ENCODE peak calls at places on chromosomes 4 and X, in four cellular contexts. One of them, this sample, is unnamed.

GRCh38 chr4:103773691-103774231 is 54.0 kb upstream of the TACR3 start:
- DNase-seq in HepG2: no peak
- DNase-seq in WTC11: no peak
- DNase-seq in K562: no peak
- DNase-seq in this sample: no peak

GRCh38 chr4:152999376-153000067 is 63.4 kb downstream of the FHDC1 start:
- DNase-seq in HepG2: no peak
- DNase-seq in WTC11: no peak
- DNase-seq in K562: no peak
- DNase-seq in this sample: no peak

GRCh38 chrX:2595258-2595657 is 94.5 kb upstream of the DHRSX start:
- DNase-seq in HepG2: no peak
- DNase-seq in WTC11: no peak
- DNase-seq in K562: no peak
- DNase-seq in this sample: no peak

GRCh38 chr4:78647272-78647671 is 95.7 kb downstream of the ANXA3 start:
- DNase-seq in HepG2: no peak
- DNase-seq in WTC11: no peak
- DNase-seq in K562: no peak
- DNase-seq in this sample: no peak

GRCh38 chr4:187307131-187307530 is 583.5 kb upstream of the FAT1 start:
- DNase-seq in HepG2: no peak
- DNase-seq in WTC11: no peak
- DNase-seq in K562: no peak
- DNase-seq in this sample: no peak

GRCh38 chr4:69531251-69531650 is 35.5 kb upstream of the UGT2B4 start:
- DNase-seq in HepG2: no peak
- DNase-seq in WTC11: no peak
- DNase-seq in K562: no peak
- DNase-seq in this sample: no peak

GRCh38 chr4:2009651-2010233 is 968 bp upstream of the NELFA start:
- DNase-seq in HepG2: peak
- DNase-seq in WTC11: peak
- DNase-seq in K562: peak
- DNase-seq in this sample: no peak

GRCh38 chr4:165875446-165875845 is 2.4 kb downstream of the TLL1 start:
- DNase-seq in HepG2: no peak
- DNase-seq in WTC11: no peak
- DNase-seq in K562: no peak
- DNase-seq in this sample: no peak

GRCh38 chr4:16240300-16240699 is 14.0 kb upstream of the TAPT1 start:
- DNase-seq in HepG2: no peak
- DNase-seq in WTC11: no peak
- DNase-seq in K562: no peak
- DNase-seq in this sample: no peak

GRCh38 chr4:40995850-40996249 is 218.5 kb downstream of the APBB2 start:
- DNase-seq in HepG2: no peak
- DNase-seq in WTC11: no peak
- DNase-seq in K562: no peak
- DNase-seq in this sample: no peak

GRCh38 chr4:10664408-10664807 is 20.2 kb downstream of the CLNK start:
- DNase-seq in HepG2: no peak
- DNase-seq in WTC11: no peak
- DNase-seq in K562: no peak
- DNase-seq in this sample: no peak

GRCh38 chr4:164918956-164919355 is 42.0 kb downstream of the APELA start:
- DNase-seq in HepG2: no peak
- DNase-seq in WTC11: no peak
- DNase-seq in K562: no peak
- DNase-seq in this sample: no peak

GRCh38 chr4:72094054-72094780 is 62.4 kb downstream of the NPFFR2 start:
- DNase-seq in HepG2: no peak
- DNase-seq in WTC11: no peak
- DNase-seq in K562: no peak
- DNase-seq in this sample: no peak

GRCh38 chr4:55733874-55734437 is 85.6 kb upstream of the EXOC1L start:
- DNase-seq in HepG2: peak
- DNase-seq in WTC11: no peak
- DNase-seq in K562: peak
- DNase-seq in this sample: no peak

GRCh38 chrX:46770817-46771163 is 11.9 kb upstream of the SLC9A7 start:
- DNase-seq in HepG2: no peak
- DNase-seq in WTC11: no peak
- DNase-seq in K562: no peak
- DNase-seq in this sample: no peak

GRCh38 chr4:19259920-19260319 is 991.8 kb upstream of the SLIT2 start:
- DNase-seq in HepG2: no peak
- DNase-seq in WTC11: no peak
- DNase-seq in K562: no peak
- DNase-seq in this sample: no peak

GRCh38 chrX:82589410-82589809 is 918.7 kb upstream of the POU3F4 start:
- DNase-seq in HepG2: no peak
- DNase-seq in WTC11: no peak
- DNase-seq in K562: no peak
- DNase-seq in this sample: no peak

GRCh38 chr4:55762815-55763214 is 56.8 kb upstream of the EXOC1L start:
- DNase-seq in HepG2: no peak
- DNase-seq in WTC11: no peak
- DNase-seq in K562: no peak
- DNase-seq in this sample: no peak

GRCh38 chr4:12041828-12042227 is 613.1 kb upstream of the HS3ST1 start:
- DNase-seq in HepG2: no peak
- DNase-seq in WTC11: peak
- DNase-seq in K562: peak
- DNase-seq in this sample: no peak

GRCh38 chr4:123699823-123700822 is 303.5 kb downstream of the SPRY1 start:
- DNase-seq in HepG2: peak
- DNase-seq in WTC11: no peak
- DNase-seq in K562: no peak
- DNase-seq in this sample: no peak

GRCh38 chr4:89653012-89653411 is 183.9 kb downstream of the SNCA start:
- DNase-seq in HepG2: no peak
- DNase-seq in WTC11: no peak
- DNase-seq in K562: no peak
- DNase-seq in this sample: no peak

DNA sequence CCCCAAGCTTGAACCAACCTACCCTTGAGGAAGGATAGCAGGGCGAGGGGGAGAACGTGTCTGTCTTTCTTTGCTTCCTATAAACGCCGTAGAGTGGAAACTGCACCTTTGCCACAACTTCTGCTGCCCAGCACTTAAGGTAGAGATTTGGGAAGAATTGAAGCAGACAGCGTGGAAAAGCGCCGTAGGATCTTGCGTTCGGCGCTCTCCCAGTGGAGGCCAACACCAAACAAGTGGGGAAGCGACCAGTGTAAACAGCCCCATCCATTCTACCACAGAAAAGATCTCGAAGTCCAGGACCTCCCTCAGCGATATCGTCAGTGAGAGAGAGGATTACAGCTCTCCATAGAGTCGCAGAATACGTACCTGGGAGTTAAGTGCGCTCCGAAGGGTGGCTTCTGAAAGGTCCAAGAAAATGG is 3.9 kb upstream of the NKX6-1 start:
- DNase-seq in HepG2: no peak
- DNase-seq in WTC11: no peak
- DNase-seq in K562: no peak
- DNase-seq in this sample: no peak
- TF ChIP-seq ETV6 in HepG2: no peak
- TF ChIP-seq ETV6 in WTC11: no peak
- TF ChIP-seq ETV6 in K562: no peak
- TF ChIP-seq ETV6 in this sample: no peak

GRCh38 chrX:24248042-24248441 is 65.8 kb downstream of the SUPT20HL2 start:
- DNase-seq in HepG2: no peak
- DNase-seq in WTC11: no peak
- DNase-seq in K562: no peak
- DNase-seq in this sample: no peak

GRCh38 chrX:24257011-24257410 is 56.9 kb downstream of the SUPT20HL2 start:
- DNase-seq in HepG2: no peak
- DNase-seq in WTC11: no peak
- DNase-seq in K562: no peak
- DNase-seq in this sample: no peak

GRCh38 chrX:24253469-24253868 is 60.4 kb downstream of the SUPT20HL2 start:
- DNase-seq in HepG2: no peak
- DNase-seq in WTC11: no peak
- DNase-seq in K562: no peak
- DNase-seq in this sample: no peak

DNA sequence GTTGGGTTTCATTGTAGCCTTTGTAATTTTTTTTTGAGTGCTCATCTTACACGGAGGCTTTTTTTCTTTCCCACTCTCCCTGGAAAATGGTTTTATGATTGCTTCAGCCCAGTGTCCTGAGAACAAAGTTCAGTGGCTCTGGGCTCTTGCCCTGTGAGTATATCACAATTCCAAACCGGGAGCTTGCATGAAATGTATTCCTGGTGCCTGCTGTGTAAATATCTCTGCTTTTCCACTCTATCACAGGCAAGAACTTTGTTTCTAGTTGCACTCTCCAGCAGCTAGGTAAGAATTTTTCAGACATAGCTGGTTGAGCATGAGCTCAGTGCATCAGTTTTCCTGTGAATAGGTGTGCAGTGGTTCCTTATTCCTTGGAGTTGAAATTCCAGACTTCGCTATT is 60.8 kb downstream of the SUPT20HL2 start:
- DNase-seq in HepG2: peak
- DNase-seq in WTC11: no peak
- DNase-seq in K562: no peak
- DNase-seq in this sample: no peak
- TF ChIP-seq ETV6 in HepG2: no peak
- TF ChIP-seq ETV6 in WTC11: no peak
- TF ChIP-seq ETV6 in K562: no peak
- TF ChIP-seq ETV6 in this sample: no peak

DNA sequence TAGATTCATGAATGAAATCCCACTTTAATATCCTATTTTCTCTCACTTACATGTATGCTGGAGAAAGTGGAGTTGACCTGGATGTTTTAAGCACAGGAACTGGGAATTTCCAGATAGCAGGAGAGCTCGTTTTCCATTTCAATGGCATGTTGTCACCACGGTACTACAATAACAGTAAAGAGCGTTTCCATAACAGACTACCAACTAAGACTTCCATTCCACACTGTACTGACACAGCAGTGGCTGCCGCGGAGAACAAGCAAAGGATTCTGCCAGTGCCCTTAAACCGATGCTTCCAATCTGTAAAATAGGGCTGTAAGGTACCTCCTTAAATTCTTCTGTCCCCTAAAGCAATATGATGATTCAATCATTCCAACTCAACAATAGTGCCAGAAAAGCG is 143.9 kb downstream of the KLHL13 start:
- DNase-seq in HepG2: no peak
- DNase-seq in WTC11: peak
- DNase-seq in K562: no peak
- DNase-seq in this sample: no peak
- TF ChIP-seq ETV6 in HepG2: no peak
- TF ChIP-seq ETV6 in WTC11: no peak
- TF ChIP-seq ETV6 in K562: no peak
- TF ChIP-seq ETV6 in this sample: no peak

DNA sequence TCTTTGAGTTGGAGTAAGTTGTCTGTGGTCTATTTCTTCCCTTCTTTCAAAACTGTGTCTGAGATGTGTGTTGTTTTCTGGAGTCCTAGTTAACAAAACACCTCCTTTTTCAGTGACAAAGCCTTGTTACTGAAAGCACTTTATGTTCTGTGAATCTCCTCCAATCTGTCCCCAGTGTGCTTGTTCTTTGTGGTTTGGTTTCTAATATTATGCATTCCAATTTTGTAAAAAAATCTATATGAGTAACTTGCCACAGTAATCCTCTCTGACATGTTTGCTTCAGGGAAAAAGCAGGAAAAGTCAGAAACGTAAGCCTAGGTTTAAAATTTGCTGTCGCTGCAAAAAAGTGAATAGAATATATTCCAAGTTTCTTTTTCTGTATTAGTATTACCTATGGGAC is 12.4 kb downstream of the PRRG1 start:
- DNase-seq in HepG2: no peak
- DNase-seq in WTC11: no peak
- DNase-seq in K562: no peak
- DNase-seq in this sample: no peak
- TF ChIP-seq ETV6 in HepG2: no peak
- TF ChIP-seq ETV6 in WTC11: no peak
- TF ChIP-seq ETV6 in K562: no peak
- TF ChIP-seq ETV6 in this sample: no peak

GRCh38 chr4:48428926-48429325 is 54.2 kb upstream of the SLC10A4 start:
- DNase-seq in HepG2: no peak
- DNase-seq in WTC11: no peak
- DNase-seq in K562: no peak
- DNase-seq in this sample: no peak

GRCh38 chr4:48436318-48436717 is 46.8 kb upstream of the SLC10A4 start:
- DNase-seq in HepG2: no peak
- DNase-seq in WTC11: no peak
- DNase-seq in K562: no peak
- DNase-seq in this sample: no peak

GRCh38 chr4:48432017-48432416 is 51.1 kb upstream of the SLC10A4 start:
- DNase-seq in HepG2: no peak
- DNase-seq in WTC11: no peak
- DNase-seq in K562: no peak
- DNase-seq in this sample: no peak

GRCh38 chr4:48429709-48430474 is 53.3 kb upstream of the SLC10A4 start:
- DNase-seq in HepG2: no peak
- DNase-seq in WTC11: no peak
- DNase-seq in K562: no peak
- DNase-seq in this sample: no peak

GRCh38 chr4:48431401-48431800 is 51.7 kb upstream of the SLC10A4 start:
- DNase-seq in HepG2: no peak
- DNase-seq in WTC11: no peak
- DNase-seq in K562: no peak
- DNase-seq in this sample: no peak
- TF ChIP-seq ETV6 in HepG2: no peak
- TF ChIP-seq ETV6 in WTC11: no peak
- TF ChIP-seq ETV6 in K562: no peak
- TF ChIP-seq ETV6 in this sample: no peak

DNA sequence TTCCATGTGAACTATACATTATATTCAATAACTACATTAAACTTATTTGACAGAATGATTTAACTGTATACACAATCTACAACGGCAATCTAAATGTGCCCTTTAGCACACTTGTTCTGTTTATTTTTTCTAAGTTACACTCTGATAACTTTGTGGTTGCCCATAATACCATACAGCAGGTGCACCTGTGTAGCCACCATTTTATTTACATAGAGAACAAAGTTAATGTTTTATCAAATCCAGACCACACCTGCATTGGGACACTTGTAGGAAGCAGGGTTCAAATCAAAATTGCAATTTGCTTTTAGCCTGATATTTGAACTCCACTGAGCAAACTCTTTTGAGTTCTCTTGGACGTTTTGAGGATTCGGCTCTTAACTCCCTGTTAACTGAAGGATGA is 275.8 kb downstream of the CFAP299 start:
- DNase-seq in HepG2: no peak
- DNase-seq in WTC11: no peak
- DNase-seq in K562: no peak
- DNase-seq in this sample: peak
- TF ChIP-seq ETV6 in HepG2: no peak
- TF ChIP-seq ETV6 in WTC11: no peak
- TF ChIP-seq ETV6 in K562: no peak
- TF ChIP-seq ETV6 in this sample: no peak